ENCODE peak calls at places on chromosome 16, in ten cellular contexts. One of them, this sample, is unnamed.

GRCh38 chr16:48075398-48075797 is 80.4 kb downstream of the ABCC12 start:
- DNase-seq in CD8-positive, alpha-beta T cell: no peak
- DNase-seq in AG09309: no peak
- DNase-seq in AG04449: peak
- DNase-seq in BE2C: no peak
- DNase-seq in uterus: no peak
- DNase-seq in mucosa of descending colon: no peak
- DNase-seq in prostate gland: no peak
- DNase-seq in cardiac muscle cell: no peak
- DNase-seq in pancreas: no peak
- DNase-seq in this sample: no peak

GRCh38 chr16:10920726-10921427 is 21.4 kb downstream of the DEXI start:
- DNase-seq in CD8-positive, alpha-beta T cell: no peak
- DNase-seq in AG09309: no peak
- DNase-seq in AG04449: no peak
- DNase-seq in BE2C: no peak
- DNase-seq in uterus: no peak
- DNase-seq in mucosa of descending colon: no peak
- DNase-seq in prostate gland: no peak
- DNase-seq in cardiac muscle cell: no peak
- DNase-seq in pancreas: no peak
- DNase-seq in this sample: no peak

GRCh38 chr16:25264599-25264998 is 7.0 kb upstream of the ZKSCAN2 start:
- DNase-seq in CD8-positive, alpha-beta T cell: no peak
- DNase-seq in AG09309: no peak
- DNase-seq in AG04449: no peak
- DNase-seq in BE2C: no peak
- DNase-seq in uterus: no peak
- DNase-seq in mucosa of descending colon: peak
- DNase-seq in prostate gland: no peak
- DNase-seq in cardiac muscle cell: peak
- DNase-seq in pancreas: no peak
- DNase-seq in this sample: no peak

GRCh38 chr16:678858-679807 is 1.1 kb upstream of the STUB1 start:
- DNase-seq in CD8-positive, alpha-beta T cell: no peak
- DNase-seq in AG09309: no peak
- DNase-seq in AG04449: no peak
- DNase-seq in BE2C: peak
- DNase-seq in uterus: peak
- DNase-seq in mucosa of descending colon: peak
- DNase-seq in prostate gland: peak
- DNase-seq in cardiac muscle cell: peak
- DNase-seq in pancreas: peak
- DNase-seq in this sample: peak

GRCh38 chr16:78762222-78762621 is 662.8 kb downstream of the WWOX start:
- DNase-seq in CD8-positive, alpha-beta T cell: no peak
- DNase-seq in AG09309: no peak
- DNase-seq in AG04449: no peak
- DNase-seq in BE2C: no peak
- DNase-seq in uterus: no peak
- DNase-seq in mucosa of descending colon: no peak
- DNase-seq in prostate gland: no peak
- DNase-seq in cardiac muscle cell: no peak
- DNase-seq in pancreas: no peak
- DNase-seq in this sample: peak

GRCh38 chr16:75534560-75535205 is 1.2 kb downstream of the CHST5 start:
- DNase-seq in CD8-positive, alpha-beta T cell: no peak
- DNase-seq in AG09309: no peak
- DNase-seq in AG04449: no peak
- DNase-seq in BE2C: no peak
- DNase-seq in uterus: no peak
- DNase-seq in mucosa of descending colon: no peak
- DNase-seq in prostate gland: no peak
- DNase-seq in cardiac muscle cell: no peak
- DNase-seq in pancreas: no peak
- DNase-seq in this sample: no peak

GRCh38 chr16:102060-102855 is 24.2 kb downstream of the MPG start:
- DNase-seq in CD8-positive, alpha-beta T cell: no peak
- DNase-seq in AG09309: no peak
- DNase-seq in AG04449: no peak
- DNase-seq in BE2C: no peak
- DNase-seq in uterus: peak
- DNase-seq in mucosa of descending colon: no peak
- DNase-seq in prostate gland: no peak
- DNase-seq in cardiac muscle cell: no peak
- DNase-seq in pancreas: no peak
- DNase-seq in this sample: no peak

GRCh38 chr16:66205287-66206167 is 161.0 kb upstream of the CDH5 start:
- DNase-seq in CD8-positive, alpha-beta T cell: no peak
- DNase-seq in AG09309: peak
- DNase-seq in AG04449: no peak
- DNase-seq in BE2C: no peak
- DNase-seq in uterus: no peak
- DNase-seq in mucosa of descending colon: no peak
- DNase-seq in prostate gland: no peak
- DNase-seq in cardiac muscle cell: no peak
- DNase-seq in pancreas: no peak
- DNase-seq in this sample: no peak

GRCh38 chr16:64742560-64742959 is 379.3 kb downstream of the CDH11 start:
- DNase-seq in CD8-positive, alpha-beta T cell: no peak
- DNase-seq in AG09309: no peak
- DNase-seq in AG04449: no peak
- DNase-seq in BE2C: no peak
- DNase-seq in uterus: no peak
- DNase-seq in mucosa of descending colon: no peak
- DNase-seq in prostate gland: no peak
- DNase-seq in cardiac muscle cell: no peak
- DNase-seq in pancreas: no peak
- DNase-seq in this sample: no peak

GRCh38 chr16:56953006-56953405 is 8.7 kb upstream of the CETP start:
- DNase-seq in CD8-positive, alpha-beta T cell: no peak
- DNase-seq in AG09309: no peak
- DNase-seq in AG04449: no peak
- DNase-seq in BE2C: no peak
- DNase-seq in uterus: no peak
- DNase-seq in mucosa of descending colon: no peak
- DNase-seq in prostate gland: no peak
- DNase-seq in cardiac muscle cell: no peak
- DNase-seq in pancreas: no peak
- DNase-seq in this sample: no peak

GRCh38 chr16:56961386-56961785 is 364 bp upstream of the CETP start:
- DNase-seq in CD8-positive, alpha-beta T cell: no peak
- DNase-seq in AG09309: no peak
- DNase-seq in AG04449: no peak
- DNase-seq in BE2C: no peak
- DNase-seq in uterus: no peak
- DNase-seq in mucosa of descending colon: no peak
- DNase-seq in prostate gland: no peak
- DNase-seq in cardiac muscle cell: no peak
- DNase-seq in pancreas: no peak
- DNase-seq in this sample: no peak

GRCh38 chr16:56956076-56956475 is 5.7 kb upstream of the CETP start:
- DNase-seq in CD8-positive, alpha-beta T cell: no peak
- DNase-seq in AG09309: no peak
- DNase-seq in AG04449: no peak
- DNase-seq in BE2C: no peak
- DNase-seq in uterus: no peak
- DNase-seq in mucosa of descending colon: no peak
- DNase-seq in prostate gland: no peak
- DNase-seq in cardiac muscle cell: no peak
- DNase-seq in pancreas: no peak
- DNase-seq in this sample: no peak

GRCh38 chr16:56960681-56961281 is 969 bp upstream of the CETP start:
- DNase-seq in CD8-positive, alpha-beta T cell: no peak
- DNase-seq in AG09309: no peak
- DNase-seq in AG04449: no peak
- DNase-seq in BE2C: peak
- DNase-seq in uterus: no peak
- DNase-seq in mucosa of descending colon: no peak
- DNase-seq in prostate gland: no peak
- DNase-seq in cardiac muscle cell: no peak
- DNase-seq in pancreas: peak
- DNase-seq in this sample: no peak

DNA sequence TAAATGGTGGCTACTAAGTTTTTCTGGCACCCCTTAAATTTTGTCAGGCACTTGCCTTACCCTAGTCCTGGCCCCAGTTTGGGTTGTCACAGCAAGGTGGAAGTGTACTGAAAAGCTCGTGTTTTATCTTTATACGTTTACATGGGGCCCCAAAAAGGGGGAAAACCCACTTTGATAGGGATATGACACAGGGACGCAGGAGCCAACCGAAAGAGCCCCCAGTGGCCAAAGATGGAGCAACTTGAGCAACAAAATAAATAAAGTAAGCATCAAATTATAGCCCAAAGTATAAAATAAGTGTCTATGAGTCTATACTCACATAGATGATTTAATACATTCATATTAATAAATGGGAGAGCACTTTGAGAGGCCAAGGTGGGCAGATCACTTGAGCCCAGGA is 5.0 kb upstream of the CETP start:
- DNase-seq in CD8-positive, alpha-beta T cell: no peak
- DNase-seq in AG09309: no peak
- DNase-seq in AG04449: no peak
- DNase-seq in BE2C: no peak
- DNase-seq in uterus: no peak
- DNase-seq in mucosa of descending colon: no peak
- DNase-seq in prostate gland: no peak
- DNase-seq in cardiac muscle cell: no peak
- DNase-seq in pancreas: no peak
- DNase-seq in this sample: no peak
- TF ChIP-seq CTCF in CD8-positive, alpha-beta T cell: no peak
- TF ChIP-seq CTCF in AG09309: no peak
- TF ChIP-seq CTCF in AG04449: no peak
- TF ChIP-seq CTCF in BE2C: no peak
- TF ChIP-seq CTCF in uterus: no peak
- TF ChIP-seq CTCF in mucosa of descending colon: no peak
- TF ChIP-seq CTCF in prostate gland: no peak
- TF ChIP-seq CTCF in cardiac muscle cell: no peak
- TF ChIP-seq CTCF in pancreas: no peak
- TF ChIP-seq CTCF in this sample: no peak

GRCh38 chr16:84532299-84532724 is 27.9 kb upstream of the MEAK7 start:
- DNase-seq in CD8-positive, alpha-beta T cell: no peak
- DNase-seq in AG09309: peak
- DNase-seq in AG04449: peak
- DNase-seq in BE2C: no peak
- DNase-seq in uterus: peak
- DNase-seq in mucosa of descending colon: no peak
- DNase-seq in prostate gland: peak
- DNase-seq in cardiac muscle cell: peak
- DNase-seq in pancreas: no peak
- DNase-seq in this sample: no peak
- TF ChIP-seq CTCF in CD8-positive, alpha-beta T cell: no peak
- TF ChIP-seq CTCF in AG09309: no peak
- TF ChIP-seq CTCF in AG04449: no peak
- TF ChIP-seq CTCF in BE2C: no peak
- TF ChIP-seq CTCF in uterus: no peak
- TF ChIP-seq CTCF in mucosa of descending colon: no peak
- TF ChIP-seq CTCF in prostate gland: no peak
- TF ChIP-seq CTCF in cardiac muscle cell: no peak
- TF ChIP-seq CTCF in pancreas: no peak
- TF ChIP-seq CTCF in this sample: no peak

GRCh38 chr16:81610144-81610842 is 165.7 kb downstream of the CMIP start:
- DNase-seq in CD8-positive, alpha-beta T cell: no peak
- DNase-seq in AG09309: no peak
- DNase-seq in AG04449: no peak
- DNase-seq in BE2C: peak
- DNase-seq in uterus: peak
- DNase-seq in mucosa of descending colon: peak
- DNase-seq in prostate gland: peak
- DNase-seq in cardiac muscle cell: no peak
- DNase-seq in pancreas: no peak
- DNase-seq in this sample: no peak

GRCh38 chr16:81610936-81611335 is 166.3 kb downstream of the CMIP start:
- DNase-seq in CD8-positive, alpha-beta T cell: no peak
- DNase-seq in AG09309: no peak
- DNase-seq in AG04449: no peak
- DNase-seq in BE2C: no peak
- DNase-seq in uterus: no peak
- DNase-seq in mucosa of descending colon: no peak
- DNase-seq in prostate gland: no peak
- DNase-seq in cardiac muscle cell: no peak
- DNase-seq in pancreas: no peak
- DNase-seq in this sample: no peak

GRCh38 chr16:81609323-81609892 is 164.8 kb downstream of the CMIP start:
- DNase-seq in CD8-positive, alpha-beta T cell: no peak
- DNase-seq in AG09309: no peak
- DNase-seq in AG04449: no peak
- DNase-seq in BE2C: no peak
- DNase-seq in uterus: no peak
- DNase-seq in mucosa of descending colon: no peak
- DNase-seq in prostate gland: no peak
- DNase-seq in cardiac muscle cell: no peak
- DNase-seq in pancreas: no peak
- DNase-seq in this sample: no peak

GRCh38 chr16:81612351-81613170 is 166.5 kb upstream of the PLCG2 start:
- DNase-seq in CD8-positive, alpha-beta T cell: no peak
- DNase-seq in AG09309: no peak
- DNase-seq in AG04449: no peak
- DNase-seq in BE2C: no peak
- DNase-seq in uterus: peak
- DNase-seq in mucosa of descending colon: no peak
- DNase-seq in prostate gland: peak
- DNase-seq in cardiac muscle cell: no peak
- DNase-seq in pancreas: no peak
- DNase-seq in this sample: no peak

GRCh38 chr16:81611721-81612120 is 167.1 kb downstream of the CMIP start:
- DNase-seq in CD8-positive, alpha-beta T cell: no peak
- DNase-seq in AG09309: no peak
- DNase-seq in AG04449: no peak
- DNase-seq in BE2C: no peak
- DNase-seq in uterus: no peak
- DNase-seq in mucosa of descending colon: no peak
- DNase-seq in prostate gland: no peak
- DNase-seq in cardiac muscle cell: no peak
- DNase-seq in pancreas: no peak
- DNase-seq in this sample: no peak
- TF ChIP-seq CTCF in CD8-positive, alpha-beta T cell: no peak
- TF ChIP-seq CTCF in AG09309: no peak
- TF ChIP-seq CTCF in AG04449: no peak
- TF ChIP-seq CTCF in BE2C: no peak
- TF ChIP-seq CTCF in uterus: no peak
- TF ChIP-seq CTCF in mucosa of descending colon: no peak
- TF ChIP-seq CTCF in prostate gland: no peak
- TF ChIP-seq CTCF in cardiac muscle cell: no peak
- TF ChIP-seq CTCF in pancreas: no peak
- TF ChIP-seq CTCF in this sample: no peak

DNA sequence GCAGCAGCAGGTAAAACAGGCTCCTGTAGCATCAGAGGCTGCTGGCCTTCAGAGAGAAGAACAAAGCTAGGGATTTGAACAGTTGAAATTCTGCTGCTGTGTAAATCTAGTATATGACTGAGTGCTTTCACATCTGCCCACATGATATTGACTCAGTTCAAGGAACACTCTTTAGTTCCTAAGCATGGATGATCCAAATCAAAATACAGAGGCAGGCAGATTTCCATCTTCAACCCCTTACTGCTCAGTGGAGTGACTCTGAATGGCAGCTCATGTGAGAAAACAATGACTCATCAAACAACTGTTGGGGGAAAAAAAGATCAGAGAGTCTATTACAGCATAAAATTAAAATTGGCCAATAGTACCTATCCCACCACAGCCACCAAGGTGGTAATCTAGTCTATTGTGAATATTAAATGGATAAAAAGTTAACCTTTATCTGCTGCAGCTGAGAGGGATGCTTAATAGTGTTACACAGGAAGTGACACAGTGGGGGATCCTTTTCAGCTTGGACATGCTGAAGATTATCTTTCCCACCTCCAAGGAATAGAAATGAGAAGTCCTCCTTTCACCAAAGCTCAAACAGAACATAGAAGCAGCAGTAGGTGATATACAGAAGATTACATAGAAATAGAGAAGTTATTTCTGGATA is 239.8 kb upstream of the ERCC4 start:
- DNase-seq in CD8-positive, alpha-beta T cell: no peak
- DNase-seq in AG09309: no peak
- DNase-seq in AG04449: no peak
- DNase-seq in BE2C: no peak
- DNase-seq in uterus: no peak
- DNase-seq in mucosa of descending colon: no peak
- DNase-seq in prostate gland: no peak
- DNase-seq in cardiac muscle cell: no peak
- DNase-seq in pancreas: no peak
- DNase-seq in this sample: no peak
- TF ChIP-seq CTCF in CD8-positive, alpha-beta T cell: no peak
- TF ChIP-seq CTCF in AG09309: no peak
- TF ChIP-seq CTCF in AG04449: no peak
- TF ChIP-seq CTCF in BE2C: no peak
- TF ChIP-seq CTCF in uterus: no peak
- TF ChIP-seq CTCF in mucosa of descending colon: no peak
- TF ChIP-seq CTCF in prostate gland: no peak
- TF ChIP-seq CTCF in cardiac muscle cell: no peak
- TF ChIP-seq CTCF in pancreas: no peak
- TF ChIP-seq CTCF in this sample: no peak

This sample was measured in GM20000.